ENCODE peak calls at places on chromosomes 6 and 20, in seven cellular contexts. T is IMR-90, H is mesendoderm, W is H9, L is neuronal stem cell, Q is H1, K is trophoblast cell. B is an unnamed sample.

GRCh38 chr6:28446818-28447511 is 3.7 kb upstream of the ZSCAN23 start:
- DNase-seq in L (peak; percentile 44), T (peak; percentile 6), K (no peak), Q (peak; percentile 69), H (peak; percentile 35), W (peak; percentile 58), B (peak; percentile 10)

GRCh38 chr20:8795404-8795803 is 273.5 kb upstream of the PLCB4 start:
- DNase-seq in L (no peak), T (no peak), W (no peak), K (no peak), H (no peak), Q (no peak), B (no peak)

GRCh38 chr20:35306931-35307517 is 14.8 kb upstream of the FAM83C start:
- DNase-seq in W (peak; percentile 82), K (peak; percentile 61), T (peak; percentile 84), Q (peak; percentile 80), H (peak; percentile 85), L (peak; percentile 36), B (peak; percentile 84)

GRCh38 chr6:104591573-104592334 is 268.0 kb downstream of the HACE1 start:
- DNase-seq in K (no peak), H (no peak), Q (no peak), W (no peak), T (no peak), L (no peak), B (peak; percentile 95)

GRCh38 chr6:121630716-121631115 is 195.3 kb downstream of the GJA1 start:
- DNase-seq in W (no peak), H (no peak), T (no peak), Q (no peak), L (no peak), K (no peak), B (no peak)

GRCh38 chr6:50264995-50265571 is 215.4 kb upstream of the DEFB112 start:
- DNase-seq in T (no peak), H (peak; percentile 57), L (peak; percentile 20), W (no peak), K (no peak), Q (no peak), B (no peak)

GRCh38 chr20:33674294-33675126 is at the start of gene NECAB3:
- DNase-seq in H (peak; percentile 78), W (peak; percentile 85), T (peak; percentile 59), K (peak; percentile 33), Q (peak; percentile 87), L (peak; percentile 80), B (peak; percentile 74)

GRCh38 chr20:47576516-47577033 is 74.9 kb downstream of the NCOA3 start:
- DNase-seq in T (peak; percentile 90), H (peak; percentile 57), K (no peak), W (no peak), L (no peak), Q (no peak), B (peak; percentile 86)

GRCh38 chr6:19042452-19042851 is 655.3 kb downstream of the RNF144B start:
- DNase-seq in H (no peak), T (no peak), W (no peak), Q (no peak), K (no peak), L (no peak), B (no peak)

GRCh38 chr6:19033683-19034082 is 646.5 kb downstream of the RNF144B start:
- DNase-seq in K (no peak), Q (no peak), T (no peak), W (no peak), H (no peak), L (no peak), B (no peak)

GRCh38 chr6:19039287-19039686 is 652.1 kb downstream of the RNF144B start:
- DNase-seq in Q (no peak), H (no peak), T (no peak), L (no peak), K (no peak), W (no peak), B (no peak)

GRCh38 chr6:19035454-19035853 is 648.3 kb downstream of the RNF144B start:
- DNase-seq in T (no peak), W (no peak), Q (no peak), H (no peak), K (no peak), L (no peak), B (no peak)

GRCh38 chr6:19037607-19038006 is 650.5 kb downstream of the RNF144B start:
- DNase-seq in Q (no peak), W (no peak), L (no peak), T (no peak), H (no peak), K (no peak), B (no peak)
- H3K4me2 ChIP-seq in Q (no peak overlapping the region), W (no peak overlapping the region), L (no peak overlapping the region), T (no peak overlapping the region), H (no peak overlapping the region), K (no peak overlapping the region), B (no peak overlapping the region)

GRCh38 chr6:89378628-89379027 is 26.1 kb upstream of the UBE2J1 start:
- DNase-seq in H (no peak), L (no peak), W (no peak), T (no peak), Q (no peak), K (no peak), B (no peak)
- H4K8ac ChIP-seq in H (no peak overlapping the region), L (no peak overlapping the region), W (no peak overlapping the region), T (no peak overlapping the region), Q (no peak overlapping the region), K (no peak overlapping the region), B (no peak overlapping the region)

GRCh38 chr6:1201547-1202200 is 110.2 kb upstream of the FOXQ1 start:
- DNase-seq in T (no peak), H (no peak), Q (no peak), W (no peak), L (no peak), K (peak; percentile 36), B (no peak)

GRCh38 chr6:1197309-1197708 is 114.6 kb upstream of the FOXQ1 start:
- DNase-seq in T (no peak), H (no peak), K (no peak), L (no peak), Q (no peak), W (no peak), B (no peak)

GRCh38 chr6:1202201-1202600 is 109.7 kb upstream of the FOXQ1 start:
- DNase-seq in H (peak; percentile 72), T (no peak), L (no peak), K (no peak), W (no peak), Q (no peak), B (no peak)

GRCh38 chr6:1200706-1201105 is 111.2 kb upstream of the FOXQ1 start:
- DNase-seq in T (peak; percentile 39), H (peak; percentile 18), Q (no peak), L (no peak), W (no peak), K (no peak), B (peak; percentile 29)

DNA sequence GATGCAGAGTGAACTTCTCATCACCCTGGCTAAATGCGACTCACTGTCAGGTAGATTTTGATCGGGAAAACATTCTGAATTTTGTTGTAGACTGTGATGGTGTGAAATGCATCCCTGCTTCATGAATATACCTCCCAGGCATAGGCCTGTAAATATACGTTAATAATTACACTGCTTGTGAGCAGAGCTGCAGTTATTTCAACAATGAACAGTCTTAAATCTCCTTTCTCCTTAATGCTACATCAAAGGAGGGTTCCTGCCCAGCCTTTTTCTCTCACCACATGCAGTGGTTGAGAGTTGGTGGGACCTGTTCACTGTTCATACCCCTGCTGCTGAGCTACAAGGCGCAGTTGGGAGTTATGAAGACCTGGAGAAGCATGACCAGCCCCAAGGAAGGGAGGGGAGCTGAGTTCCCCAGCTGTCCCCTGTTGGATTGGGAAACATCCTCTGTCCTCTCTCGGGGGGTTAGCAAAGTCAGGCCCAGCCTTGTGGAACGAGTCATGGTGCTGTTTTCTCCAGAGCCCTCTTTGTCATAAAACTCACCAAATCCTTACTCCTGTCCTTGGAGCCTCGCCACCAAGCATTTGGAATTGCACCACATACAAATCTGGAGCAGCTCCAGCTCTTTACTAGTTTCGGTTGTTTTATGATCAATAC is 111.8 kb upstream of the FOXQ1 start:
- DNase-seq in Q (no peak), K (no peak), L (no peak), T (peak; percentile 6), H (no peak), W (no peak), B (peak; percentile 12)
- H3K4me2 ChIP-seq in Q (no peak overlapping the region), K (no peak overlapping the region), L (no peak overlapping the region), T (no peak overlapping the region), H (no peak overlapping the region), W (no peak overlapping the region), B (no peak overlapping the region)

GRCh38 chr6:22910370-22910769 is 341.0 kb downstream of the HDGFL1 start:
- DNase-seq in L (no peak), K (no peak), T (no peak), H (no peak), W (no peak), Q (no peak), B (no peak)
- H4K8ac ChIP-seq in L (no peak overlapping the region), K (no peak overlapping the region), T (no peak overlapping the region), H (no peak overlapping the region), W (no peak overlapping the region), Q (no peak overlapping the region), B (no peak overlapping the region)

GRCh38 chr6:47603227-47603626 is 95.2 kb upstream of the ADGRF4 start:
- DNase-seq in W (no peak), T (no peak), H (no peak), K (no peak), L (no peak), Q (no peak), B (no peak)

GRCh38 chr6:47599512-47599911 is 98.9 kb upstream of the ADGRF4 start:
- DNase-seq in Q (no peak), H (no peak), T (no peak), W (no peak), K (no peak), L (no peak), B (no peak)

GRCh38 chr6:47593979-47594378 is 104.4 kb upstream of the ADGRF4 start:
- DNase-seq in Q (no peak), T (no peak), W (no peak), K (no peak), H (no peak), L (no peak), B (no peak)

GRCh38 chr6:47595785-47596184 is 102.6 kb upstream of the ADGRF4 start:
- DNase-seq in W (no peak), L (no peak), Q (no peak), K (peak; percentile 42), H (no peak), T (no peak), B (no peak)

DNA sequence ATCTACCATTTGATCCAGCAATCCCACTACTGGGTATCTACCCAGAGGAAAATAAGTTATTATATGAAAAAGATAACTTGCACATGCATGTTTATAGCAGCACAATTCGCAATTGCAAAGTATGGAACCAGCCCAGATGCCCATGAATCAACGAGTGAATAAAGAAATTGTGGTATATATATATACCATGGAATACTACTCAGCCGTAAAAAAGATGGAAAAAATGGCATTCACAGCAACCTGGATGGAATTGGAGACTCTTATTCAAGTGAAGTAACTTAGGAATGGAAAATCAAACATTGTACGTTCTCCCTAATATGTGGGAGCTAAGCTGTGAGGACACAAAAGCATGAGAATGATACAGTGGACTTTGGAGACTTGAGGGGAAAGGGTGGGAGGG is 100.0 kb upstream of the ADGRF4 start:
- DNase-seq in T (no peak), Q (no peak), W (no peak), K (no peak), H (no peak), L (no peak), B (no peak)
- H3K4me2 ChIP-seq in T (no peak overlapping the region), Q (no peak overlapping the region), W (no peak overlapping the region), K (no peak overlapping the region), H (no peak overlapping the region), L (no peak overlapping the region), B (no peak overlapping the region)

B was measured in mesenchymal stem cell.